ENCODE peak calls at places on chromosome 4, in four cellular contexts. I is A549, N is GM23338, D is choroid plexus epithelial cell. H is an unnamed sample.

GRCh38 chr4:42786350-42787070 is 106.0 kb upstream of the GRXCR1 start:
- DNase-seq in N (peak), D (no peak), I (no peak), H (no peak)

GRCh38 chr4:88335092-88335665 is 43.5 kb upstream of the HERC6 start:
- DNase-seq in I (no peak), D (peak), N (peak), H (no peak)

GRCh38 chr4:184503869-184504300 is 29.5 kb upstream of the IRF2 start:
- DNase-seq in D (peak), N (no peak), I (no peak), H (peak)

GRCh38 chr4:182380701-182381295 is 137.6 kb downstream of the TENM3 start:
- DNase-seq in D (peak), N (no peak), I (no peak), H (no peak)

GRCh38 chr4:156388826-156389225 is 435.2 kb upstream of the CTSO start:
- DNase-seq in N (no peak), I (no peak), D (peak), H (peak)

GRCh38 chr4:78747328-78747946 is 28.7 kb upstream of the BMP2K start:
- DNase-seq in I (no peak), D (peak), N (no peak), H (no peak)

GRCh38 chr4:55079451-55080173 is 45.8 kb downstream of the KDR start:
- DNase-seq in D (peak), N (no peak), I (no peak), H (no peak)

GRCh38 chr4:11468901-11469300 is 40.2 kb upstream of the HS3ST1 start:
- DNase-seq in D (no peak), N (peak), I (no peak), H (no peak)

GRCh38 chr4:152014280-152014679 is 253.5 kb upstream of the GATB start:
- DNase-seq in N (no peak), I (no peak), D (no peak), H (no peak)

GRCh38 chr4:30181918-30182317 is 538.3 kb upstream of the PCDH7 start:
- DNase-seq in I (no peak), N (no peak), D (peak), H (no peak)

GRCh38 chr4:114043116-114043515 is 63.7 kb upstream of the ARSJ start:
- DNase-seq in N (no peak), D (no peak), I (peak), H (peak)

GRCh38 chr4:77044458-77045124 is 31.2 kb downstream of the CCNI start:
- DNase-seq in D (peak), I (peak), N (peak), H (peak)

GRCh38 chr4:86592553-86593249 is 1.4 kb upstream of the PTPN13 start:
- DNase-seq in N (no peak), I (peak), D (peak), H (peak)

GRCh38 chr4:27360651-27361347 is 500.2 kb downstream of the STIM2 start:
- DNase-seq in N (peak), D (peak), I (no peak), H (peak)

GRCh38 chr4:8319731-8320385 is 50.3 kb downstream of the HTRA3 start:
- DNase-seq in D (peak), I (no peak), N (no peak), H (peak)

GRCh38 chr4:924107-925096 is 7.7 kb downstream of the GAK start:
- DNase-seq in N (no peak), D (peak), I (no peak), H (peak)

GRCh38 chr4:4430492-4431195 is 43.7 kb downstream of the NSG1 start:
- DNase-seq in N (peak), I (peak), D (peak), H (peak)

GRCh38 chr4:139606600-139607301 is 50.7 kb upstream of the SETD7 start:
- DNase-seq in I (peak), D (peak), N (no peak), H (peak)

GRCh38 chr4:27024807-27025206 is 164.2 kb downstream of the STIM2 start:
- DNase-seq in N (no peak), I (no peak), D (peak), H (no peak)

GRCh38 chr4:38182334-38182998 is 222.3 kb downstream of the PTTG2 start:
- DNase-seq in I (no peak), N (no peak), D (no peak), H (no peak)

GRCh38 chr4:8331567-8331955 is 62.0 kb downstream of the HTRA3 start:
- DNase-seq in I (no peak), N (no peak), D (no peak), H (no peak)

GRCh38 chr4:1822568-1823544 is 29.8 kb downstream of the FGFR3 start:
- DNase-seq in N (no peak), D (no peak), I (no peak), H (no peak)

GRCh38 chr4:54382623-54383022 is 153.5 kb downstream of the PDGFRA start:
- DNase-seq in I (no peak), N (no peak), D (no peak), H (peak)

GRCh38 chr4:36613999-36614398 is 332.6 kb downstream of the DTHD1 start:
- DNase-seq in D (no peak), N (no peak), I (no peak), H (peak)

GRCh38 chr4:184420881-184421416 is 53.4 kb downstream of the IRF2 start:
- DNase-seq in D (no peak), I (no peak), N (peak), H (no peak)

GRCh38 chr4:37244583-37245390 is at the start of gene NWD2:
- DNase-seq in D (peak), N (peak), I (no peak), H (peak)

GRCh38 chr4:149223659-149224058 is 592.0 kb downstream of the IQCM start:
- DNase-seq in N (no peak), D (peak), I (no peak), H (peak)

GRCh38 chr4:98433608-98434198 is 172.5 kb downstream of the RAP1GDS1 start:
- DNase-seq in I (no peak), D (no peak), N (no peak), H (peak)

GRCh38 chr4:169723207-169723606 is 34.5 kb downstream of the HPF1 start:
- DNase-seq in D (peak), I (peak), N (peak), H (peak)

GRCh38 chr4:38313175-38313574 is 350.8 kb upstream of the KLF3 start:
- DNase-seq in I (no peak), N (no peak), D (no peak), H (peak)

GRCh38 chr4:107212565-107212964 is 176.5 kb upstream of the DKK2 start:
- DNase-seq in N (no peak), D (no peak), I (no peak), H (no peak)

GRCh38 chr4:11426003-11426402 is 2.7 kb downstream of the HS3ST1 start:
- DNase-seq in N (no peak), I (no peak), D (no peak), H (no peak)

DNA sequence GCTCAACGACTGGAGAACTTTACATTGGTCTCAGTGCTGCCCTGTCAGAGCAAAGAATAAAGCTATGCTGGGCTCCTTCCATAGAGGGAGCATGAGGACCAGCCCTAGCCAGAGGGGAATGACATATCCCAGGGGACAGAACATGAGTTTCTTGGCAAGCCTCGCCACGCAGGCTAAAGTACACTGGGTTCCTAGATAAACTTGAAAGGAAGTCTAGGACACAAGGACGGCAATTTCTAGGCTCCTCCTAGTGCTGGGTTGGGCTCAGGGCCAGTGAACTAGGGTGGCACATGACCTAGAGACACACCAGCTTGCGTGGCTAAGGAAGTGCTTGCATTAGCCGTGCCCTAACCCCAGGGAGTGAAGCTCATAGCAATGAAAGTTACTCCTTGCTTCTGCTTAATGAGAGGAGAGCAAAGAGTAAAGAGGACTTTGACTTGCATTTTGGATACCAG is 141.0 kb downstream of the MAB21L2 start:
- DNase-seq in D (peak), N (peak), I (peak), H (peak)
- TF ChIP-seq CTCF in D (peak), N (peak), I (no peak), H (peak)

DNA sequence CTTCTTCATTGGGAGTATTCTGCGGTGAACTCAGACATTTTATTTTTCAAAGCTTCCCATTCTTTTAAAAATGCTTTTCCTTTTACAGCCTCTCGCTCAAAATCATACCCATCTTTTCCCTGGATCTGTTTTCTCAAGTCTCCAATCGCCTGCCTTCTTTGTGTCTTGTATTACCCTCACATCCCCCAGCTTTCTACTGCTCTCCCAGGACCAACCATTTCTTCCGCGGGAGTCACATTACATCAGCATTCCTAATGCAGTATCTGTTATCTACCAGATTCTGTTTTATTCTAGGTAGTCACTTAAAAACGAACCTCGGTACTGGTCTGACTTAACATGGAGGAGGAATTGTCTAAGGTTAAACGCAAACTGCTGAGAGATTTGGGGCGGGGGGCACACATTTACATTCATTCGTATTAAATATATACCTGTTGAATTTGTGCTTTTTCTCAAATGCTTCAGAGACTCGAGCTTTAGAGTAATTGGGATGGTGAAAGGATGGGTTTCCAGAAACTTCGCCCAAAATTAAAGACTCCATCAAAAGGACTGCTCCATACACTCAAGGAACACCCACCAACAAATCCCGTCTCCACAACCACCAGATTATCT is 493 bp upstream of the UCHL1 start:
- DNase-seq in I (peak), D (peak), N (peak), H (no peak)
- H3K4me3 ChIP-seq in I (peak), D (peak), N (peak), H (no peak)

DNA sequence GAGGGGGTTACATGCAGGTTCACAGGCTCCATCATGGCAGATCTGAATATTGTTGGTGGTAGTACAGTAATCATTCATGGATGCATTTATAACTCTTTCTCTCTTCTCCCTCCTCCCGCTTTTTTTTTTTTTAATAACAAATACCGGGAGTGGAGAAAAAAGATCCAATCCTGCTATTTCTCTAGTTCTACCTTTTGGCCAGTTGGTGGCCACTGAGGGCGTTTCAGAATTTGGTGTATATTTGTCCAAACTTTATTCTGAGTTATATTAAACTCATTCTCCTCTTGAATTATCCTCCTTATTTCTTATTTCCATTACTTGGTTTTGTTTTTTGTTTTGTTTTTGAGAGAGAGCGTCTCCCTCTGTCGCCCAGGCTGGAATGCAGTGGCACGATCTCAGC is 74.8 kb downstream of the HMGB2 start:
- DNase-seq in N (no peak), I (no peak), D (no peak), H (no peak)
- TF ChIP-seq CTCF in N (no peak), I (no peak), D (peak), H (no peak)

GRCh38 chr4:141656031-141656430 is 19.6 kb downstream of the IL15 start:
- DNase-seq in N (no peak), D (no peak), I (no peak), H (no peak)
- H3K4me3 ChIP-seq in N (no peak), D (no peak), I (no peak), H (no peak)

H was measured in epithelial cell of esophagus.